ENCODE peak calls at places on chromosomes 5 and 9, in ten cellular contexts. D, Q, C, Z, V, S, N, W, M and X are unnamed samples.

GRCh38 chr9:74016004-74016403 is 481.1 kb upstream of the RORB start:
- DNase-seq in Z (no peak), Q (no peak), C (no peak), S (no peak), D (no peak), V (no peak), W (no peak), M (no peak), N (no peak), X (no peak)

GRCh38 chr9:89483592-89484474 is 14.1 kb downstream of the SEMA4D start:
- DNase-seq in Q (no peak), Z (no peak), N (peak; percentile 60), C (no peak), D (no peak), S (no peak), V (no peak), M (no peak), W (no peak), X (no peak)

GRCh38 chr9:78664370-78664769 is 367.4 kb downstream of the PSAT1 start:
- DNase-seq in M (no peak), W (no peak), C (no peak), Q (no peak), D (no peak), Z (no peak), V (no peak), S (no peak), N (no peak), X (no peak)

GRCh38 chr5:137665678-137666077 is 70.2 kb downstream of the KLHL3 start:
- DNase-seq in D (no peak), W (no peak), C (no peak), V (no peak), S (no peak), Q (no peak), N (no peak), Z (no peak), M (no peak), X (no peak)

GRCh38 chr9:127128341-127129072 is 6.1 kb upstream of the ANGPTL2 start:
- DNase-seq in C (peak; percentile 21), Q (peak; percentile 73), N (no peak), M (peak; percentile 43), D (no peak), V (peak; percentile 66), W (no peak), Z (no peak), S (no peak), X (peak; percentile 85)

GRCh38 chr9:468766-469496 is 254.3 kb downstream of the DOCK8 start:
- DNase-seq in S (no peak), Q (peak; percentile 5), W (no peak), Z (no peak), N (no peak), M (no peak), D (peak; percentile 7), C (no peak), V (no peak), X (no peak)

GRCh38 chr5:36392818-36393217 is 91.1 kb upstream of the RANBP3L start:
- DNase-seq in C (peak; percentile 42), S (no peak), D (no peak), V (no peak), W (no peak), Q (no peak), Z (no peak), N (no peak), M (peak; percentile 61), X (no peak)

GRCh38 chr5:55856511-55857246 is 5.5 kb downstream of the IL31RA start:
- DNase-seq in V (no peak), M (no peak), D (no peak), W (no peak), S (no peak), N (no peak), Z (no peak), Q (no peak), C (no peak), X (no peak)

GRCh38 chr5:141094481-141095262 is at the start of gene PCDHB2:
- DNase-seq in S (peak; percentile 91), W (peak; percentile 35), M (peak; percentile 1), N (no peak), C (peak; percentile 81), V (no peak), Q (peak; percentile 30), D (peak; percentile 47), Z (peak; percentile 37), X (no peak)

GRCh38 chr9:133895335-133895734 is 96.8 kb downstream of the VAV2 start:
- DNase-seq in C (no peak), Z (no peak), M (no peak), S (no peak), D (no peak), N (no peak), W (no peak), Q (no peak), V (no peak), X (no peak)
- TF ChIP-seq CTCF in C (no peak), Z (no peak), M (no peak), S (no peak), D (no peak), N (no peak), W (no peak), Q (no peak), V (no peak), X (no peak)

DNA sequence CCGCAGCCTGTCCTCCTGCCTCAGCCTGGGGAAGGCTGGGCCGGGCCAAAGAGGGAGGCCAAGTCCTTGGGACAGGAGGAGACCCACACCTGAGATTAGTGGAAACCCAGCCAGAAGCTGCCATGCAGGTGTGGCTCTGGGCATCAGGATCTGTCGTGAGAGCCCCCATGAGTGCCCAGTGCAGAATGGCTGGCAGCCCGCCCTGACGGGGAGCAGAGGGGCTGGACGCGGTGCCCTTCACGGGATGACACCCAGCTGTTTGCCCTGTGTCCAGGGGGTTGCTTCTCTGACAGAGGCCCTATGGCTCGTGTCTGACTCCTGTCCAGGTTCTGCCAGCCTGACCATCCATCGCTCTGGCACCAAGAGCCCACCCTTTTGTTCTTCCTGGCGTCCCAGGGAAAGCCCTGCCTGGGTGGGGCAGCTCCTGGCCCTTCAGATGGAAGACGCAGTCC is 8.5 kb downstream of the DIPK1B start:
- DNase-seq in W (no peak), D (no peak), V (no peak), S (no peak), M (no peak), Z (no peak), C (no peak), Q (no peak), N (no peak), X (no peak)
- H3K4me1 ChIP-seq in W (peaks cover 68% of the 10 kb centered on the region), D (peaks cover 8% of the 10 kb centered on the region), V (no peaks in the 10 kb centered on the region), S (no peaks in the 10 kb centered on the region), M (peaks cover 26% of the 10 kb centered on the region), Z (peaks cover 4% of the 10 kb centered on the region), C (peaks cover 7% of the 10 kb centered on the region), Q (peaks cover 62% of the 10 kb centered on the region), N (peaks cover 18% of the 10 kb centered on the region), X (no peaks in the 10 kb centered on the region)

DNA sequence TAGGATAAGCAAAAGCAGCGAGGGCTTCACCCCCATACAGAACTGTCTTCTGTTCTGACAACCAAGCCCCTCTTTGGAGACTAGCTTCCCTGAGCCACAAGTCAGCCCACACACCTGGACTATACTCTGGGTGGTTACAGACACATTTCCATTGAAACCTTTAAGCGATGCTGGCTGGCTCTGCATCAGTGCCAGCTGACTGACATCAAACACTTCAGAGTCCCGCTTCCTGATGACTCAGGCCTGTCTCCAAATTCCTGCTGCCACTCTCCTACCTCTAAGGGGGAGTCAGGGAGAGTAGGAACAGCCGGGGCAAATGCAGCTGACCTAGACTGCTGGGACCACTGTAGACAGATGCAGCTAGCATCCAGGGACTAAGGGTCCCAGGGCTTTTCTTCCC is 59.4 kb downstream of the SIL1 start:
- DNase-seq in D (peak; percentile 16), M (peak; percentile 61), Z (no peak), V (no peak), Q (peak; percentile 28), N (no peak), S (peak; percentile 39), W (no peak), C (peak; percentile 69), X (no peak)
- H3K27ac ChIP-seq in D (no peak overlapping the region), M (no peak overlapping the region), Z (no peak overlapping the region), V (peak overlapping the region; percentile 45), Q (peak overlapping the region; percentile 74), N (no peak overlapping the region), S (no peak overlapping the region), W (no peak overlapping the region), C (no peak overlapping the region), X (peak overlapping the region; percentile 74)

GRCh38 chr5:102536323-102536928 is 37.6 kb upstream of the SLCO6A1 start:
- DNase-seq in Z (no peak), N (no peak), S (no peak), W (no peak), Q (no peak), D (no peak), M (no peak), V (no peak), C (peak; percentile 63), X (no peak)
- TF ChIP-seq CTCF in Z (no peak), N (peak; percentile 28), S (peak; percentile 40), W (peak; percentile 52), Q (peak; percentile 52), D (peak; percentile 70), M (peak; percentile 28), V (no peak), C (peak; percentile 79), X (peak; percentile 26)

GRCh38 chr5:148309746-148310145 is 2.5 kb upstream of the SPINK7 start:
- DNase-seq in M (no peak), W (no peak), Q (no peak), Z (no peak), C (no peak), S (no peak), N (no peak), D (no peak), V (no peak), X (no peak)

GRCh38 chr5:148306446-148306845 is 5.8 kb upstream of the SPINK7 start:
- DNase-seq in W (no peak), D (no peak), S (no peak), Q (no peak), N (no peak), Z (no peak), M (no peak), V (no peak), C (peak; percentile 42), X (no peak)

GRCh38 chr5:148311516-148311915 is 707 bp upstream of the SPINK7 start:
- DNase-seq in V (no peak), Q (no peak), S (no peak), D (no peak), M (no peak), N (no peak), C (peak; percentile 23), Z (no peak), W (no peak), X (no peak)

GRCh38 chr5:148312159-148312558 is at the start of gene SPINK7:
- DNase-seq in S (no peak), Q (no peak), C (peak; percentile 47), N (no peak), W (no peak), Z (no peak), M (no peak), V (no peak), D (no peak), X (no peak)

DNA sequence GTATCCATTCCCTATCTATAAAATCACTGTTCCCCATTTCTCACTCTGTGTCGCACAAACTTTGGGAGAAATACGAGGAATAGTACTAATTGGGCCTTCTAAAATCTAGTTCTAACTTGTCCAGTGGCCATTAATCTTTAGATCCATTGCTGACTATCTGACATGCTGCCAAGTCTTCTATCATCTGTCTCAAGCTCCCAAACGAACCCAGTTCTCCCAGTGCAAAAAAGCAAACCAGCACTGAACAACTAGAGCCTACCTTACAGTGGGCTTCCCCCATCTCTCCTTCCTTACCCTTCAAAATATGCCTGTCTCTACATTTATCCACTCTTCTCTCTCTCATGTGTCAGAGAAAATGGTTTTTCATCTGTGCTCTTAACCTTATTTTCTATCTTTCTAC is 3.2 kb upstream of the SPINK7 start:
- DNase-seq in C (no peak), W (no peak), M (no peak), Q (no peak), D (no peak), S (no peak), Z (no peak), N (no peak), V (no peak), X (no peak)
- H3K4me1 ChIP-seq in C (peaks cover 10% of the 10 kb centered on the region), W (no peaks in the 10 kb centered on the region), M (no peaks in the 10 kb centered on the region), Q (peaks cover under 1% of the 10 kb centered on the region), D (no peaks in the 10 kb centered on the region), S (no peaks in the 10 kb centered on the region), Z (no peaks in the 10 kb centered on the region), N (no peaks in the 10 kb centered on the region), V (no peaks in the 10 kb centered on the region), X (no peaks in the 10 kb centered on the region)